ENCODE peak calls at places on chromosomes 13 and 19, in six cellular contexts. J is AG04450, I is Kasumi-1, W is stomach, A is AG08395, P is ELR. T is an unnamed sample.

GRCh38 chr13:60990032-60990733 is 425.5 kb downstream of the PCDH20 start:
- DNase-seq in A (no peak), W (peak; percentile 37), I (peak; percentile 49), P (no peak), J (no peak), T (no peak)

GRCh38 chr19:48512504-48513288 is 1.1 kb upstream of the LMTK3 start:
- DNase-seq in J (no peak), A (no peak), I (no peak), P (no peak), W (no peak), T (no peak)

GRCh38 chr19:14471436-14472187 is 3.5 kb downstream of the PTGER1 start:
- DNase-seq in I (no peak), J (no peak), P (no peak), W (no peak), A (no peak), T (no peak)

GRCh38 chr13:46844431-46844830 is 47.5 kb upstream of the ESD start:
- DNase-seq in J (no peak), I (no peak), P (peak; percentile 12), W (no peak), A (no peak), T (no peak)

GRCh38 chr13:31195616-31196015 is 4.2 kb upstream of the B3GLCT start:
- DNase-seq in I (no peak), W (no peak), P (no peak), A (no peak), J (no peak), T (no peak)

GRCh38 chr19:789473-790052 is 7.7 kb upstream of the PTBP1 start:
- DNase-seq in P (no peak), W (no peak), A (no peak), J (no peak), I (peak; percentile 52), T (no peak)

GRCh38 chr13:58843071-58843470 is 1211.5 kb downstream of the PCDH17 start:
- DNase-seq in A (no peak), P (no peak), W (no peak), I (no peak), J (no peak), T (peak; percentile 1)

GRCh38 chr19:52662631-52663030 is 24.5 kb upstream of the ZNF83 start:
- DNase-seq in P (peak; percentile 56), I (no peak), J (no peak), A (no peak), W (no peak), T (no peak)